ENCODE peak calls at places on chromosome 5, in five cellular contexts. Q is activated CD8-positive, alpha-beta memory T cell treated with anti-CD3 and anti-CD28 coated beads, Interleukin-2, amount 50 U/mL, for 48 hours; H is ELR; D is progenitor cell of endocrine pancreas; K is EH. V is an unnamed sample.

GRCh38 chr5:110376281-110376916 is 350.1 kb downstream of the TMEM232 start:
- DNase-seq in H (peak), Q (no peak), K (peak), D (no peak), V (no peak)

GRCh38 chr5:33310471-33310870 is 130.3 kb upstream of the TARS1 start:
- DNase-seq in H (peak), Q (no peak), D (no peak), K (peak), V (peak)

GRCh38 chr5:105978011-105978410 is 1692.7 kb downstream of the EFNA5 start:
- DNase-seq in D (no peak), K (no peak), Q (no peak), H (no peak), V (no peak)

GRCh38 chr5:140182803-140183367 is 7.9 kb downstream of the CYSTM1 start:
- DNase-seq in K (peak), Q (no peak), D (no peak), H (no peak), V (no peak)

GRCh38 chr5:54738118-54738972 is 220.8 kb downstream of the SNX18 start:
- DNase-seq in Q (no peak), H (peak), K (peak), D (no peak), V (no peak)

GRCh38 chr5:133758641-133759040 is 146.3 kb upstream of the FSTL4 start:
- DNase-seq in Q (no peak), K (no peak), H (no peak), D (no peak), V (no peak)

GRCh38 chr5:417301-417700 is 25.7 kb upstream of the EXOC3 start:
- DNase-seq in D (no peak), H (no peak), Q (no peak), K (no peak), V (no peak)

GRCh38 chr5:7894860-7895259 is 25.9 kb downstream of the MTRR start:
- DNase-seq in Q (no peak), D (no peak), H (no peak), K (no peak), V (no peak)

GRCh38 chr5:83925321-83925877 is 204.7 kb upstream of the HAPLN1 start:
- DNase-seq in Q (no peak), D (no peak), H (peak), K (peak), V (peak)

GRCh38 chr5:60801406-60802090 is 42.5 kb downstream of the ELOVL7 start:
- DNase-seq in D (no peak), H (no peak), Q (no peak), K (no peak), V (no peak)

GRCh38 chr5:132464155-132464939 is 26.2 kb downstream of the IRF1 start:
- DNase-seq in H (no peak), K (peak), Q (no peak), D (no peak), V (peak)

GRCh38 chr5:140631831-140632365 is 1.1 kb downstream of the CD14 start:
- DNase-seq in D (no peak), H (no peak), K (no peak), Q (no peak), V (no peak)

GRCh38 chr5:174547814-174548213 is 176.6 kb upstream of the MSX2 start:
- DNase-seq in H (no peak), D (no peak), Q (no peak), K (no peak), V (no peak)

GRCh38 chr5:90944116-90944515 is 385.5 kb downstream of the ADGRV1 start:
- DNase-seq in D (no peak), K (peak), Q (no peak), H (peak), V (peak)

GRCh38 chr5:119168401-119168800 is 97.5 kb downstream of the DMXL1 start:
- DNase-seq in K (peak), Q (no peak), D (no peak), H (peak), V (no peak)

GRCh38 chr5:95280692-95281091 is 4.2 kb downstream of the MCTP1 start:
- DNase-seq in Q (no peak), D (no peak), H (no peak), K (no peak), V (no peak)

GRCh38 chr5:31867219-31867618 is 228.3 kb downstream of the PDZD2 start:
- DNase-seq in K (no peak), D (no peak), Q (no peak), H (no peak), V (no peak)

GRCh38 chr5:172659909-172660628 is 19.0 kb downstream of the NEURL1B start:
- DNase-seq in D (peak), H (peak), Q (no peak), K (peak), V (peak)

GRCh38 chr5:74174366-74174765 is 466.2 kb downstream of the ENC1 start:
- DNase-seq in K (peak), H (no peak), Q (no peak), D (no peak), V (no peak)

GRCh38 chr5:112625586-112625985 is 112.1 kb upstream of the APC start:
- DNase-seq in K (no peak), H (no peak), D (no peak), Q (no peak), V (no peak)

GRCh38 chr5:12320331-12320730 is 416.1 kb upstream of the CTNND2 start:
- DNase-seq in Q (no peak), K (no peak), H (no peak), D (no peak), V (no peak)

GRCh38 chr5:30405821-30406220 is 787.7 kb upstream of the CDH6 start:
- DNase-seq in D (no peak), H (no peak), Q (no peak), K (no peak), V (no peak)

GRCh38 chr5:55817030-55817429 is 34.1 kb upstream of the IL31RA start:
- DNase-seq in H (no peak), D (no peak), K (no peak), Q (no peak), V (no peak)

GRCh38 chr5:154301726-154302125 is 111.2 kb downstream of the GALNT10 start:
- DNase-seq in Q (no peak), D (no peak), K (no peak), H (no peak), V (no peak)

GRCh38 chr5:162372265-162372664 is 304.7 kb downstream of the GABRG2 start:
- DNase-seq in K (no peak), D (no peak), Q (no peak), H (no peak), V (no peak)

GRCh38 chr5:180197016-180197702 is 11.9 kb downstream of the RASGEF1C start:
- DNase-seq in K (no peak), H (no peak), D (no peak), Q (no peak), V (no peak)

GRCh38 chr5:134714120-134714519 is 24.2 kb upstream of the CAMLG start:
- DNase-seq in Q (no peak), K (peak), D (no peak), H (no peak), V (no peak)

GRCh38 chr5:127826011-127826410 is 122.8 kb downstream of the CCDC192 start:
- DNase-seq in D (no peak), H (peak), Q (no peak), K (peak), V (no peak)

GRCh38 chr5:151739939-151740335 is 18.5 kb downstream of the ATOX1 start:
- DNase-seq in Q (no peak), K (peak), D (no peak), H (peak), V (peak)

GRCh38 chr5:93654676-93655075 is 71.7 kb downstream of the NR2F1 start:
- DNase-seq in Q (no peak), K (no peak), D (no peak), H (no peak), V (no peak)

GRCh38 chr5:100676807-100677631 is 141.8 kb downstream of the FAM174A start:
- DNase-seq in H (peak), D (no peak), K (peak), Q (no peak), V (no peak)

GRCh38 chr5:141793881-141794280 is 84.3 kb downstream of the PCDH1 start:
- DNase-seq in D (no peak), Q (no peak), H (no peak), K (no peak), V (no peak)

GRCh38 chr5:1537166-1538154 is 13.7 kb upstream of the LPCAT1 start:
- DNase-seq in Q (peak), D (no peak), K (no peak), H (no peak), V (no peak)

GRCh38 chr5:59483971-59484472 is 409.5 kb downstream of the PDE4D start:
- DNase-seq in Q (no peak), H (peak), D (no peak), K (peak), V (peak)

V was measured in mammary epithelial cell.